ENCODE peak calls at places on chromosomes 1 and 21, in six cellular contexts. G is IMR-90, T is osteoblast, L is stomach, I is psoas muscle, Q is astrocyte. S is an unnamed sample. For H3K4me1, the result is how much of the 10 kb centered on the place peaks cover.

GRCh38 chr1:214351551-214352277 is 70.8 kb downstream of the SMYD2 start:
- DNase-seq in G (no peak), L (no peak), I (no peak), Q (no peak), T (no peak), S (no peak)

GRCh38 chr1:60255565-60255964 is 182.0 kb upstream of the C1orf87 start:
- DNase-seq in L (no peak), T (no peak), Q (peak), I (no peak), G (peak), S (peak)

GRCh38 chr21:42829954-42830353 is 49.4 kb downstream of the WDR4 start:
- DNase-seq in I (no peak), G (no peak), L (no peak), T (peak), Q (no peak), S (no peak)

GRCh38 chr21:33666153-33666552 is 23.9 kb downstream of the ITSN1 start:
- DNase-seq in G (peak), T (no peak), Q (no peak), L (no peak), I (no peak), S (peak)

GRCh38 chr1:161044908-161045748 is 649 bp downstream of the USF1 start:
- DNase-seq in I (peak), L (peak), Q (peak), T (peak), G (peak), S (peak)

GRCh38 chr1:205791568-205792180 is 16.4 kb upstream of the RAB29 start:
- DNase-seq in G (peak), I (peak), L (peak), T (peak), Q (no peak), S (peak)

GRCh38 chr1:161196521-161197451 is 2.1 kb downstream of the ADAMTS4 start:
- DNase-seq in I (peak), Q (peak), G (peak), L (no peak), T (peak), S (peak)

GRCh38 chr1:77565321-77565720 is 117.1 kb downstream of the ZZZ3 start:
- DNase-seq in I (no peak), G (no peak), T (no peak), Q (no peak), L (no peak), S (no peak)

GRCh38 chr1:200243042-200243437 is 166.8 kb downstream of the ZNF281 start:
- DNase-seq in G (peak), T (no peak), Q (no peak), L (no peak), I (no peak), S (peak)

DNA sequence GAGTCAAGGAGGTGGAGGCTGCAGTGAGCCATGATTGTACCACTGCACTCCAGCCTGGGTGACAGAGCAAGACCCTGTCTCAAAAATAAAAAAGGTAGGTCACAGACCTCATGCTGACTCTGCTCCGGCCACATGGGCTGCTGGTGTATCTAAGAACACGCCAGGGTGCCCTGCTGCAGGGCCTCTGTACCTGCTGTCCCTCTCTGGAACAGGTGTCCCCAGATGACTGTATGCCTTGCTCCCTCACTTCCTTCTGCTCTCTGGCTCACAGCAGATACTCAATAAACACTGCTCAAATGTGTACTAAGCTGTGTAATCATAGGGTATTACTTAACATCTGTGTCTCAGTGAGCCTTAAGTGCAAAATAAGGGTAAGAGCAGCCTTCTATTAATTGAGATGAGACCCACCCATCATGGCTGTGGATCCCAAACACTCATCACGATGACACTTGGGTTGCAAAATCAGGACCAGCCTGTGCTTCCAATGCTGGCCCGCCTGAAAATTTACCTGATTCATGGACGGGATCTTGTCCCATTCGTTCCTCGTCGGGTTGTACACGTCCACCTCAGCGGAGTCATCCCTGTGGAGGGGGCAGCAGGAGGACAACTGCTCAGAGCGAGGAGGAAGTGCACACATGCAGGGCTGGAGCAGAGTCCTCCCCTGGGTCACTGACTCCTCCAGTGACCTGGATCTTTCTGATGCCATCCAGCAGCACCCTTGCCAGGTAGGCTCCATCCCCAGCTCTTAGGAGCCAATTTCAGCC is 7.5 kb downstream of the KLHL21 start:
- DNase-seq in I (no peak), Q (no peak), L (no peak), T (peak), G (no peak), S (no peak)
- H3K4me1 ChIP-seq in I (half or more), Q (under half), L (half or more), T (under half), G (under half), S (under half)

GRCh38 chr1:58724483-58724882 is 24.6 kb upstream of the MYSM1 start:
- DNase-seq in L (no peak), T (no peak), Q (no peak), G (no peak), I (no peak), S (no peak)
- H3K4me3 ChIP-seq in L (no peak), T (no peak), Q (no peak), G (no peak), I (no peak), S (no peak)

GRCh38 chr1:12173631-12174121 is 6.9 kb downstream of the TNFRSF1B start:
- DNase-seq in T (peak), I (peak), Q (no peak), G (peak), L (peak), S (no peak)
- H3K4me1 ChIP-seq in T (under half), I (under half), Q (under half), G (under half), L (half or more), S (under half)

DNA sequence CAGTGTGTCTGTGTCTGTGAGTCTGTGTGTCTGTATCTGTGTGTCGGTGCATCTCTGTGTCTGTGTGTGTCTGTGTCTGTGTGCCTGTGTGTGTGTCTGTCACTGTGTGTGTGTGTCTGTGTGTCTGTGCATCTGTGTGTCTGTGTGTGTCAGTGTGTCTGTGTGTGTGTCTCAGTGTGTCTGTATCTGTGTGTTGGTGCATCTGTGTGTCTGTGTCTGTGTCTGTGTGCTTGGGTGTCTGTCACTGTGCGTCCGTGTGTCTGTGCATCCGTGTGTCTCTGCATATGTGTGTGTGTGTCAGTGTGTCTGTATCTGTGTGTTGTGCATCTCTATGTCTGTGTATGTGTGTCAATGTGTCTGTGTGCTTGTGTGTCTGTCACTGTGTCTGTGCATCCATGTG is 44.7 kb upstream of the POFUT2 start:
- DNase-seq in I (no peak), G (no peak), Q (no peak), T (no peak), L (no peak), S (no peak)
- H3K4me3 ChIP-seq in I (no peak), G (no peak), Q (no peak), T (no peak), L (no peak), S (no peak)

GRCh38 chr1:228164561-228165371 is 838 bp upstream of the IBA57 start:
- DNase-seq in T (no peak), Q (no peak), I (no peak), G (no peak), L (no peak), S (no peak)
- H3K4me1 ChIP-seq in T (under half), Q (under half), I (under half), G (under half), L (under half), S (under half)

GRCh38 chr1:9085306-9085940 is 16.0 kb upstream of the SLC2A5 start:
- DNase-seq in G (no peak), T (no peak), L (no peak), I (no peak), Q (peak), S (no peak)
- H3K4me3 ChIP-seq in G (no peak), T (no peak), L (no peak), I (no peak), Q (no peak), S (no peak)

GRCh38 chr1:54379481-54380284 is 26.5 kb downstream of the SSBP3 start:
- DNase-seq in Q (no peak), G (peak), I (no peak), T (peak), L (peak), S (no peak)
- H3K4me1 ChIP-seq in Q (under half), G (under half), I (half or more), T (under half), L (half or more), S (under half)

GRCh38 chr1:39828734-39829133 is 40.1 kb upstream of the BMP8B start:
- DNase-seq in I (no peak), G (no peak), Q (no peak), L (no peak), T (no peak), S (no peak)
- H3K4me3 ChIP-seq in I (no peak), G (no peak), Q (no peak), L (no peak), T (no peak), S (no peak)

DNA sequence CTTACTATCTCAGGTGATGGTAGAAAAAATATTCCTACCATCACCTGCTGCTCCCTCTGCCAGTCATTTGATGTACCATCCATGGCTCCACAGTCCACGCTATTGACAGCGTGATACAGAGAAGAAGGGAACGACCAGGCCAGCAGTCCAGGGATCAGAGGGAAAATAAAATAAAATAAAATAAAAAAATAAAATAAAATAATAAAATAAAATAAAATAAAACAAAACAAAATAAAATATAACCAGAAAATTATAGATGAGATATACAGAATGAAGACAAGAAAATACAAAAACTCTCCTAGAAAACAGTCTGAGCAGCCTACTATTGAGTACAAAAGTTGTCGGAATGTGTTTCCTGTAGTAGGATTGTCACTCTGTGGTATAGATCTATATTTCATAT is 619.4 kb upstream of the TMPRSS15 start:
- DNase-seq in L (no peak), G (no peak), T (no peak), Q (no peak), I (no peak), S (no peak)
- H3K4me1 ChIP-seq in L (under half), G (under half), T (under half), Q (under half), I (under half), S (under half)

GRCh38 chr1:84300991-84301758 is at the start of gene SAMD13:
- DNase-seq in T (peak), G (peak), I (peak), L (peak), Q (peak), S (peak)
- H3K4me3 ChIP-seq in T (peak), G (peak), I (peak), L (peak), Q (peak), S (peak)